ENCODE peak calls at places on chromosomes 6 and 20, in five cellular contexts. E, R, T, H and J are unnamed samples.

GRCh38 chr6:158312165-158312564 is at the start of gene TULP4:
- DNase-seq in E (no peak), R (no peak), T (no peak), H (no peak), J (no peak)

GRCh38 chr20:36439040-36439730 is 102.1 kb upstream of the MYL9 start:
- DNase-seq in E (peak), R (peak), T (no peak), H (peak), J (peak)

GRCh38 chr6:53165333-53165732 is 16.7 kb upstream of the GCM1 start:
- DNase-seq in E (no peak), R (no peak), T (no peak), H (no peak), J (no peak)

GRCh38 chr6:139028242-139028657 is 295 bp upstream of the ABRACL start:
- DNase-seq in E (no peak), R (no peak), T (no peak), H (no peak), J (no peak)

GRCh38 chr6:74074609-74075008 is 378.6 kb downstream of the CD109 start:
- DNase-seq in E (no peak), R (no peak), T (no peak), H (no peak), J (no peak)

GRCh38 chr6:34189806-34190503 is 44.1 kb upstream of the GRM4 start:
- DNase-seq in E (no peak), R (peak), T (no peak), H (peak), J (no peak)

GRCh38 chr6:18340781-18341551 is 46.2 kb upstream of the RNF144B start:
- DNase-seq in E (no peak), R (no peak), T (no peak), H (no peak), J (no peak)

GRCh38 chr20:25408890-25409289 is 1.4 kb downstream of the GINS1 start:
- DNase-seq in E (no peak), R (no peak), T (no peak), H (no peak), J (no peak)

GRCh38 chr6:145213614-145214013 is 521.7 kb downstream of the EPM2A start:
- DNase-seq in E (no peak), R (no peak), T (peak), H (no peak), J (no peak)

GRCh38 chr6:7721654-7722053 is 4.2 kb upstream of the BMP6 start:
- DNase-seq in E (peak), R (peak), T (no peak), H (no peak), J (peak)

GRCh38 chr6:119856136-119856535 is 506.6 kb upstream of the MAN1A1 start:
- DNase-seq in E (no peak), R (no peak), T (peak), H (no peak), J (no peak)

GRCh38 chr6:133170602-133171001 is 70.6 kb upstream of the EYA4 start:
- DNase-seq in E (no peak), R (peak), T (no peak), H (no peak), J (peak)

GRCh38 chr6:111113731-111114438 is 26.6 kb downstream of the SLC16A10 start:
- DNase-seq in E (peak), R (no peak), T (no peak), H (no peak), J (no peak)

GRCh38 chr6:136655251-136656014 is 105.2 kb upstream of the MAP7 start:
- DNase-seq in E (no peak), R (no peak), T (no peak), H (no peak), J (no peak)

GRCh38 chr6:149052350-149053106 is 265.0 kb upstream of the TAB2 start:
- DNase-seq in E (no peak), R (no peak), T (no peak), H (no peak), J (no peak)

GRCh38 chr6:88220493-88220892 is 54.3 kb upstream of the CNR1 start:
- DNase-seq in E (no peak), R (peak), T (no peak), H (peak), J (peak)

GRCh38 chr6:159494633-159495023 is 198.4 kb downstream of the SOD2 start:
- DNase-seq in E (no peak), R (no peak), T (no peak), H (no peak), J (no peak)

GRCh38 chr6:133890941-133891813 is 2.3 kb downstream of the TCF21 start:
- DNase-seq in E (peak), R (no peak), T (no peak), H (peak), J (peak)

GRCh38 chr6:10555625-10556309 is 34.6 kb downstream of the GCNT2 start:
- DNase-seq in E (peak), R (no peak), T (no peak), H (no peak), J (no peak)

GRCh38 chr6:18126116-18126515 is 3.6 kb upstream of the NHLRC1 start:
- DNase-seq in E (no peak), R (no peak), T (no peak), H (no peak), J (no peak)

GRCh38 chr6:41059569-41059968 is 6.6 kb downstream of the APOBEC2 start:
- DNase-seq in E (no peak), R (no peak), T (no peak), H (no peak), J (no peak)

GRCh38 chr6:5776104-5776503 is 230.6 kb downstream of the NRN1 start:
- DNase-seq in E (no peak), R (no peak), T (no peak), H (no peak), J (no peak)

GRCh38 chr6:42877695-42878094 is 1.7 kb upstream of the RPL7L1 start:
- DNase-seq in E (no peak), R (peak), T (no peak), H (no peak), J (no peak)

GRCh38 chr6:81396916-81397315 is 355.6 kb downstream of the TENT5A start:
- DNase-seq in E (no peak), R (no peak), T (no peak), H (no peak), J (no peak)

GRCh38 chr6:37222125-37222967 is 35.2 kb upstream of the TBC1D22B start:
- DNase-seq in E (peak), R (peak), T (peak), H (peak), J (peak)

GRCh38 chr6:41302638-41303037 is 16.2 kb upstream of the TREM1 start:
- DNase-seq in E (no peak), R (no peak), T (no peak), H (no peak), J (no peak)

DNA sequence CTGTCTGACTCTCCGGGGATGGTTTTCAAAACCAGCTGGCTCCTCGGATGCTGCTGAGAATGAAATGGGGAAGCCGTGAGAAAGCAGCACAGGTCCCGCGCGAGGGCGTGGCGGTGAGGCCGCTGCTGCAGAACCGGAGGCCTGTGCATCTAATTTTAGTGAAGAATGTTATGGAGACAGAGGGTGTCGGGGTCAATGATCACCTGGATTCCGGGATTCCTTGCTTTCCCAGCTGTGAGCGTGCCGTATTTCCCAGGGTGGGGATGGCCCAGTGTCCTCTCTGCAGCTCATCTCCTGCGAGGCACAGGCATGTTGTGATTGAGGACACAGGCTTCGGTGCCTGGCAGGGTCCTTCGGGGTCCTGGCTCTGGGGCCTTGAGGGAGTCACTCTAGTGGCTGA is 348.0 kb downstream of the CDH4 start:
- DNase-seq in E (no peak), R (no peak), T (no peak), H (no peak), J (no peak)
- TF ChIP-seq CHD2 in E (no peak), R (no peak), T (no peak), H (no peak), J (no peak)

DNA sequence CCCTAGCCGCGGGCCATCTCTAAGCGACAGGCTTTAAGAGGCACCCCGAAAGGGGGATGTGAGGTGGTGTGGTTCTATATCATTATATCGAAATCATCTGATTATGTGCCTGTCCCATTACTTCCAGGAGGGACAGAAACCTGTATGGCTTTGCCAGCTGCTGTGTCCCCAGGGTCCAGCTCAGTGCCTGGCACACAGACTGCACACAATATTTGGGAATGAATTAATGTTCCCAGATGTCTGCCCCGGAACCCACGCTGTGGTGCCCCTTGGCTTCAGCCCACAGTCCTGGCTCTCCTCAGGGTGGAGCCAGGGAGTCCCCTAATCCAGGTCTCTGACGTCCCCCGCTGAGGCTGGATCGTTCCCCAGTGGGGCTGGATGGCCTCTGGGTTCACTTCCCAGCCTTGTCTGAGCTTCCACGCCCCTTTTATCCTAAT is 8.9 kb upstream of the AHCY start:
- DNase-seq in E (no peak), R (no peak), T (no peak), H (no peak), J (peak)
- H3K4me2 ChIP-seq in E (peak), R (peak), T (peak), H (peak), J (peak)

GRCh38 chr6:109167557-109167956 is 72.2 kb downstream of the CEP57L1 start:
- DNase-seq in E (no peak), R (no peak), T (no peak), H (no peak), J (no peak)

GRCh38 chr6:109166643-109167042 is 71.3 kb downstream of the CEP57L1 start:
- DNase-seq in E (no peak), R (no peak), T (no peak), H (no peak), J (no peak)

GRCh38 chr6:109165392-109165964 is 70.2 kb downstream of the CEP57L1 start:
- DNase-seq in E (no peak), R (peak), T (no peak), H (peak), J (no peak)

GRCh38 chr6:109164331-109164730 is 69.0 kb downstream of the CEP57L1 start:
- DNase-seq in E (no peak), R (no peak), T (no peak), H (no peak), J (no peak)
- TF ChIP-seq REST in E (no peak), R (no peak), T (no peak), H (no peak), J (no peak)

GRCh38 chr20:62793757-62794006 is 2.6 kb upstream of the MRGBP start:
- DNase-seq in E (no peak), R (no peak), T (no peak), H (no peak), J (no peak)

GRCh38 chr20:62791301-62792181 is 4.7 kb upstream of the MRGBP start:
- DNase-seq in E (peak), R (peak), T (no peak), H (peak), J (peak)

GRCh38 chr20:62794007-62794724 is 2.1 kb upstream of the MRGBP start:
- DNase-seq in E (peak), R (peak), T (peak), H (peak), J (peak)

GRCh38 chr20:62792182-62792939 is 3.9 kb upstream of the MRGBP start:
- DNase-seq in E (no peak), R (peak), T (no peak), H (no peak), J (no peak)

DNA sequence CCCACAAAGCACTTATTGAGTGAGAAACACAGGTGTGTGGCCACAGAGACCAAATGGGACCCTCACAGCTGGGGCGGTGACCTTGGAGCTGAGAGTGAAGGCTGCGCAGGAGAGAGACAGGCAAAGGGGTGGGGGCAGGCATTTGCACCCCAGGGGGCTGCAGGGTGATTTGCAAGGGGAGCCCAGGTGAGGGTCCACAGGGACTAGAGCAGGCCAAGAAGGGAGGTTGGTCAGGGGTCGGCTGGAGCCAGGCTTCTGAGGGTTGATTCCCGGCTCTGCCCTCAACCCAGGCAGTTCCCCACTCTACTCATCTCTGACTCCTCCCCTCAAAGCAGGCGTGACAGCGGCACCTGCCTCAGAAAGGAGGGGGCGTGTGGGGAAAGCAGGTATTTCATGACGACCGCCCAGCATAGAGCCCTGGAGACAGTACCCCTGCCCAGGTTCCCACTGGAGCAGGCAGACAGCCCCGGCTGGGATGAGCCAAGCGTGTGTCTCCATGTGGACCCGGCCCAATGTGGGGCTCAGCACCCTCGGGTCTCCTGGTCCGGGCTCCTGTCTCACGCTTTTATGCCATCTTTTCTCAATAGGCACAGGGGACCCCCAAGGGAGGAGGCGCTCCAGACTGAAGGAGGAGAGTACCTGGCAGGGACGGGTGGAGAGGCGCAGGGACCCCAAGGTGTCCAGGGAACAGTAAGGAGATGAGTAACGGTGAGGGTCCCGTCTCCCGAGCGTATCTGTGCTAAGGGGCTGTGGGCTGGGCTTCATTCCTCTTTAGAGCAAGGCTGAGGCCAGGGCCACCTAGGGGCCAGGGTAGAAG is 3.1 kb upstream of the MRGBP start:
- DNase-seq in E (no peak), R (no peak), T (no peak), H (no peak), J (no peak)
- TF ChIP-seq CHD2 in E (no peak), R (no peak), T (no peak), H (no peak), J (no peak)

GRCh38 chr20:15986690-15987089 is 586.6 kb downstream of the KIF16B start:
- DNase-seq in E (no peak), R (no peak), T (peak), H (no peak), J (no peak)
- H3K4me2 ChIP-seq in E (no peak), R (no peak), T (peak), H (no peak), J (no peak)

GRCh38 chr20:38354227-38354626 is 7.9 kb downstream of the LBP start:
- DNase-seq in E (no peak), R (no peak), T (no peak), H (no peak), J (no peak)

GRCh38 chr20:38355161-38356012 is 9.1 kb downstream of the LBP start:
- DNase-seq in E (no peak), R (no peak), T (no peak), H (no peak), J (no peak)

GRCh38 chr20:38358500-38358998 is 12.3 kb downstream of the LBP start:
- DNase-seq in E (no peak), R (no peak), T (no peak), H (no peak), J (no peak)

GRCh38 chr20:38353298-38353697 is 7.0 kb downstream of the LBP start:
- DNase-seq in E (no peak), R (no peak), T (no peak), H (no peak), J (no peak)

GRCh38 chr20:38357653-38358207 is 11.4 kb downstream of the LBP start:
- DNase-seq in E (no peak), R (no peak), T (no peak), H (peak), J (no peak)
- TF ChIP-seq REST in E (no peak), R (no peak), T (no peak), H (no peak), J (no peak)

GRCh38 chr20:16714765-16715164 is 15.1 kb upstream of the SNRPB2 start:
- DNase-seq in E (no peak), R (no peak), T (no peak), H (no peak), J (no peak)
- TF ChIP-seq CHD2 in E (no peak), R (no peak), T (no peak), H (no peak), J (no peak)

DNA sequence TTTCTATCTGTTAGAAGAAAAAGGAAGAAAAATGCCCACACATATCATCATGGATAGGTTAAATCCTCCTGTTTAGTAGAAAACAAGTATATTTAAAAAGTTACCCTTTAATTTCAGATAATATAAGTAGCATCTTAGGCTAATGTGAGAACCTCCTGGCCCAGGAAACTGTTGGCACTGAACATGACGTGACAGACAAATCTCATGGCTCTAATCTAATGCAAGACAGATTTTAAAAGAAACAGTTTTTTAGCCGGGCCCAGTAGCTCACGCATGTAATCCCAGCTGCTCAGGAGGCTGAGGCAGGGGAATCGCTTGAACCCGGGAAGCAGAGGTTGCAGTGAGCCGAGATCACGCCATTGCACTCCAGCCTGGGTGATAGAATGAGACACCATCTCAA is 22.9 kb downstream of the CYP39A1 start:
- DNase-seq in E (no peak), R (no peak), T (no peak), H (no peak), J (no peak)
- H3K4me2 ChIP-seq in E (no peak), R (no peak), T (no peak), H (no peak), J (no peak)

DNA sequence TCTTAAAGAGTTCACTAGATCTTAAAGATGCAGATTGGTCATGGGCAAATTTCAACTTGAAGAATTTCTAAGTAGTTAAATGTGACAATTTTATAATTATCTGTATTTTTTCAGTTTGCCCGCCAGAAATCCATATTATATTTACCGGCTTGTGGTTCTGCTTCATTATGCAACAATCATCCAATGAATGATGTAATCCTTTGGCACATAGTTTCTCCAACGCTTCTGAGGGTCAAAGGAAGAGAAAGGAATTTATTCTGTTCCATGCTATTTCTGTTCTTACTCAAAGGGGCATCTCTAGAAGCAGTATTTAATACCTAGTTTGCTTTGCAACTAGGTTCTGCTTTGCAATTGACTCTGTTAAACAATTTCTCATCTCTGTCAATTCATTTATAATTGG is 359.3 kb upstream of the PLCB4 start:
- DNase-seq in E (no peak), R (no peak), T (no peak), H (no peak), J (no peak)
- TF ChIP-seq REST in E (no peak), R (no peak), T (no peak), H (no peak), J (no peak)